ENCODE peak calls at places on chromosomes 13 and 19, in ten cellular contexts. H is activated naive CD8-positive, alpha-beta T cell treated with anti-CD3 and anti-CD28 coated beads, Interleukin-2, amount 50 U/mL, for 24 hours; Z is globus pallidus; P is fibroblast of the aortic adventitia; R is activated CD4-positive, CD25-positive, alpha-beta regulatory T cell treated with anti-CD3 and anti-CD28 coated beads, Interleukin-2, amount 50 U/mL, for 16 hours; F is cardiac muscle cell; C is Panc1; Q is stimulated activated CD8-positive, alpha-beta memory T cell treated with anti-CD3 and anti-CD28 coated beads, Interleukin-4, amount 100 ng/mL, for 1 hour; W is non-pigmented ciliary epithelial cell; S is kidney glomerular epithelial cell. A is an unnamed sample.

GRCh38 chr19:35039881-35040456 is 1.6 kb upstream of the HPN start:
- DNase-seq in H (no peak), Z (no peak), P (no peak), R (no peak), F (no peak), C (no peak), Q (no peak), W (no peak), S (no peak), A (no peak)

GRCh38 chr19:55118401-55118991 is 1.1 kb upstream of the PPP1R12C start:
- DNase-seq in H (peak; percentile 59), Z (peak; percentile 76), P (no peak), R (no peak), F (peak; percentile 19), C (no peak), Q (no peak), W (no peak), S (no peak), A (no peak)

GRCh38 chr13:108326318-108326717 is 56.8 kb downstream of the TNFSF13B start:
- DNase-seq in H (no peak), Z (no peak), P (no peak), R (no peak), F (no peak), C (no peak), Q (no peak), W (no peak), S (no peak), A (no peak)

GRCh38 chr13:84137292-84137691 is 255.0 kb upstream of the SLITRK1 start:
- DNase-seq in H (peak; percentile 25), Z (no peak), P (peak; percentile 10), R (peak; percentile 9), F (no peak), C (no peak), Q (peak; percentile 6), W (peak; percentile 6), S (no peak), A (no peak)

GRCh38 chr13:114166381-114167131 is 12.5 kb upstream of the CFAP97D2 start:
- DNase-seq in H (no peak), Z (peak; percentile 81), P (peak; percentile 47), R (no peak), F (no peak), C (no peak), Q (no peak), W (no peak), S (no peak), A (no peak)

GRCh38 chr13:111401755-111402154 is 81.3 kb downstream of the TEX29 start:
- DNase-seq in H (no peak), Z (no peak), P (no peak), R (no peak), F (no peak), C (no peak), Q (no peak), W (no peak), S (no peak), A (no peak)

GRCh38 chr13:75415720-75416119 is 66.2 kb downstream of the TBC1D4 start:
- DNase-seq in H (no peak), Z (no peak), P (peak; percentile 87), R (no peak), F (no peak), C (no peak), Q (no peak), W (peak; percentile 43), S (peak; percentile 40), A (no peak)

GRCh38 chr13:110271313-110271712 is 35.6 kb downstream of the COL4A1 start:
- DNase-seq in H (no peak), Z (no peak), P (no peak), R (no peak), F (no peak), C (no peak), Q (no peak), W (no peak), S (no peak), A (no peak)

GRCh38 chr19:36688058-36688457 is 646 bp downstream of the ZNF567 start:
- DNase-seq in H (peak; percentile 8), Z (no peak), P (no peak), R (no peak), F (no peak), C (no peak), Q (no peak), W (no peak), S (no peak), A (no peak)

GRCh38 chr19:16062789-16063188 is 13.5 kb upstream of the TPM4 start:
- DNase-seq in H (peak; percentile 76), Z (no peak), P (peak; percentile 39), R (peak; percentile 51), F (peak; percentile 41), C (no peak), Q (peak; percentile 46), W (no peak), S (no peak), A (no peak)

GRCh38 chr13:31321457-31321856 is 121.7 kb downstream of the B3GLCT start:
- DNase-seq in H (no peak), Z (no peak), P (no peak), R (no peak), F (no peak), C (no peak), Q (no peak), W (no peak), S (peak; percentile 31), A (no peak)

GRCh38 chr19:5677597-5677996 is 2.7 kb downstream of the MICOS13 start:
- DNase-seq in H (no peak), Z (no peak), P (no peak), R (no peak), F (no peak), C (no peak), Q (no peak), W (no peak), S (no peak), A (no peak)

GRCh38 chr19:36032251-36033104 is at the start of gene CLIP3:
- DNase-seq in H (peak; percentile 46), Z (peak; percentile 82), P (peak; percentile 68), R (no peak), F (peak; percentile 78), C (no peak), Q (no peak), W (no peak), S (peak; percentile 15), A (no peak)

GRCh38 chr13:113041821-113042335 is 63.7 kb upstream of the F7 start:
- DNase-seq in H (no peak), Z (no peak), P (no peak), R (no peak), F (no peak), C (no peak), Q (no peak), W (no peak), S (no peak), A (no peak)

A was measured in glomerular endothelial cell.